ENCODE peak calls at places on chromosomes 11 and 22, in four cellular contexts. E is psoas muscle, B is WTC11, A is Calu3. O is an unnamed sample.

GRCh38 chr11:122293298-122294023 is 177.4 kb upstream of the BLID start:
- DNase-seq in E (no peak), A (no peak), B (no peak), O (no peak)

GRCh38 chr11:87659807-87660206 is 515.4 kb downstream of the RAB38 start:
- DNase-seq in B (no peak), A (no peak), E (no peak), O (no peak)

GRCh38 chr11:67416416-67417335 is 1.2 kb downstream of the CARNS1 start:
- DNase-seq in A (no peak), B (no peak), E (no peak), O (no peak)

GRCh38 chr22:47547239-47547661 is 784.8 kb downstream of the TBC1D22A start:
- DNase-seq in B (no peak), A (no peak), E (no peak), O (no peak)

GRCh38 chr11:17989306-17989705 is 23.5 kb downstream of the SERGEF start:
- DNase-seq in A (no peak), E (no peak), B (no peak), O (no peak)

GRCh38 chr11:110759972-110760381 is 47.7 kb upstream of the ARHGAP20 start:
- DNase-seq in E (no peak), B (no peak), A (no peak), O (no peak)

GRCh38 chr11:85626496-85626895 is 648 bp downstream of the DLG2 start:
- DNase-seq in E (no peak), B (no peak), A (no peak), O (no peak)

GRCh38 chr11:76609736-76610370 is 60.7 kb downstream of the LRRC32 start:
- DNase-seq in B (no peak), A (no peak), E (no peak), O (no peak)

GRCh38 chr11:60987577-60988277 is 16.2 kb downstream of the CD6 start:
- DNase-seq in E (no peak), B (no peak), A (no peak), O (no peak)